ENCODE peak calls at places on chromosomes 6 and 20, in four cellular contexts. V is AG10803, M is heart left ventricle, Y is IMR-90. C is an unnamed sample.

GRCh38 chr6:2940010-2940850 is 31.1 kb downstream of the SERPINB6 start:
- DNase-seq in V (no peak), M (no peak), Y (no peak), C (no peak)

GRCh38 chr20:64199395-64199794 is 35.1 kb downstream of the MYT1 start:
- DNase-seq in V (no peak), M (no peak), Y (no peak), C (no peak)

GRCh38 chr6:53189554-53189953 is 40.9 kb upstream of the GCM1 start:
- DNase-seq in V (peak), M (no peak), Y (peak), C (peak)

GRCh38 chr6:77430506-77430905 is 32.8 kb downstream of the HTR1B start:
- DNase-seq in V (peak), M (no peak), Y (no peak), C (no peak)

GRCh38 chr6:39791850-39792500 is at the start of gene DAAM2:
- DNase-seq in V (peak), M (peak), Y (peak), C (peak)

GRCh38 chr20:15220009-15220656 is 882.7 kb upstream of the FLRT3 start:
- DNase-seq in V (peak), M (no peak), Y (no peak), C (no peak)

GRCh38 chr20:16608265-16608636 is 35.0 kb upstream of the KIF16B start:
- DNase-seq in V (no peak), M (no peak), Y (no peak), C (peak)

GRCh38 chr6:45076217-45076616 is 251.9 kb upstream of the RUNX2 start:
- DNase-seq in V (peak), M (no peak), Y (peak), C (no peak)

GRCh38 chr6:106608080-106608668 is 21.1 kb downstream of the RTN4IP1 start:
- DNase-seq in V (peak), M (no peak), Y (peak), C (peak)

GRCh38 chr6:36227379-36228344 is 31.1 kb downstream of the BRPF3 start:
- DNase-seq in V (no peak), M (no peak), Y (no peak), C (no peak)

GRCh38 chr6:7787137-7787575 is 61.3 kb downstream of the BMP6 start:
- DNase-seq in V (peak), M (no peak), Y (peak), C (peak)

GRCh38 chr20:63323298-63323820 is 30.4 kb downstream of the COL20A1 start:
- DNase-seq in V (no peak), M (no peak), Y (no peak), C (no peak)

GRCh38 chr6:34386316-34387137 is 5.9 kb downstream of the NUDT3 start:
- DNase-seq in V (peak), M (no peak), Y (peak), C (peak)

GRCh38 chr20:40663991-40664880 is 24.8 kb downstream of the MAFB start:
- DNase-seq in V (no peak), M (no peak), Y (no peak), C (no peak)

GRCh38 chr6:38493929-38494547 is 145.7 kb downstream of the BTBD9 start:
- DNase-seq in V (peak), M (peak), Y (peak), C (peak)

GRCh38 chr6:147867827-147868226 is 359.3 kb downstream of the SAMD5 start:
- DNase-seq in V (no peak), M (no peak), Y (no peak), C (no peak)

GRCh38 chr20:20710847-20711315 is 1.6 kb downstream of the RALGAPA2 start:
- DNase-seq in V (no peak), M (no peak), Y (no peak), C (no peak)

GRCh38 chr6:39725632-39725997 is 407 bp upstream of the KIF6 start:
- DNase-seq in V (no peak), M (no peak), Y (no peak), C (no peak)

GRCh38 chr20:58714923-58715708 is 22.5 kb downstream of the NPEPL1 start:
- DNase-seq in V (no peak), M (no peak), Y (no peak), C (no peak)

GRCh38 chr6:2659882-2660281 is 90.8 kb downstream of the MYLK4 start:
- DNase-seq in V (no peak), M (no peak), Y (peak), C (peak)

GRCh38 chr6:31718294-31718693 is 3.1 kb downstream of the LY6G6D start:
- DNase-seq in V (no peak), M (no peak), Y (no peak), C (no peak)

GRCh38 chr20:48404598-48404997 is 423.2 kb downstream of the PREX1 start:
- DNase-seq in V (no peak), M (no peak), Y (no peak), C (no peak)

GRCh38 chr20:23147964-23148720 is 62.0 kb upstream of the CD93 start:
- DNase-seq in V (peak), M (peak), Y (peak), C (peak)

GRCh38 chr6:164152611-164153010 is 738.1 kb downstream of the QKI start:
- DNase-seq in V (no peak), M (no peak), Y (no peak), C (no peak)

GRCh38 chr6:12298017-12298958 is 8.1 kb downstream of the EDN1 start:
- DNase-seq in V (no peak), M (no peak), Y (no peak), C (peak)

GRCh38 chr6:29631209-29631810 is 1.7 kb downstream of the GABBR1 start:
- DNase-seq in V (no peak), M (no peak), Y (peak), C (peak)

GRCh38 chr20:19828233-19828632 is 70.2 kb downstream of the RIN2 start:
- DNase-seq in V (no peak), M (no peak), Y (peak), C (peak)

GRCh38 chr20:20860078-20860806 is 147.8 kb upstream of the RALGAPA2 start:
- DNase-seq in V (peak), M (peak), Y (peak), C (peak)

GRCh38 chr6:41336824-41337223 is 1.4 kb downstream of the NCR2 start:
- DNase-seq in V (no peak), M (no peak), Y (no peak), C (no peak)

GRCh38 chr6:41335943-41336342 is 535 bp downstream of the NCR2 start:
- DNase-seq in V (no peak), M (no peak), Y (no peak), C (no peak)

GRCh38 chr6:41335296-41335695 is at the start of gene NCR2:
- DNase-seq in V (no peak), M (no peak), Y (no peak), C (no peak)

GRCh38 chr6:41332842-41333736 is 2.3 kb upstream of the NCR2 start:
- DNase-seq in V (no peak), M (no peak), Y (no peak), C (no peak)

GRCh38 chr6:41334482-41335023 is 855 bp upstream of the NCR2 start:
- DNase-seq in V (no peak), M (no peak), Y (no peak), C (no peak)
- TF ChIP-seq CTCF in V (peak), M (no peak), Y (peak), C (peak)

GRCh38 chr6:127090051-127090450 is 28.4 kb upstream of the RSPO3 start:
- DNase-seq in V (no peak), M (no peak), Y (no peak), C (no peak)
- TF ChIP-seq CTCF in V (no peak), M (no peak), Y (no peak), C (no peak)

DNA sequence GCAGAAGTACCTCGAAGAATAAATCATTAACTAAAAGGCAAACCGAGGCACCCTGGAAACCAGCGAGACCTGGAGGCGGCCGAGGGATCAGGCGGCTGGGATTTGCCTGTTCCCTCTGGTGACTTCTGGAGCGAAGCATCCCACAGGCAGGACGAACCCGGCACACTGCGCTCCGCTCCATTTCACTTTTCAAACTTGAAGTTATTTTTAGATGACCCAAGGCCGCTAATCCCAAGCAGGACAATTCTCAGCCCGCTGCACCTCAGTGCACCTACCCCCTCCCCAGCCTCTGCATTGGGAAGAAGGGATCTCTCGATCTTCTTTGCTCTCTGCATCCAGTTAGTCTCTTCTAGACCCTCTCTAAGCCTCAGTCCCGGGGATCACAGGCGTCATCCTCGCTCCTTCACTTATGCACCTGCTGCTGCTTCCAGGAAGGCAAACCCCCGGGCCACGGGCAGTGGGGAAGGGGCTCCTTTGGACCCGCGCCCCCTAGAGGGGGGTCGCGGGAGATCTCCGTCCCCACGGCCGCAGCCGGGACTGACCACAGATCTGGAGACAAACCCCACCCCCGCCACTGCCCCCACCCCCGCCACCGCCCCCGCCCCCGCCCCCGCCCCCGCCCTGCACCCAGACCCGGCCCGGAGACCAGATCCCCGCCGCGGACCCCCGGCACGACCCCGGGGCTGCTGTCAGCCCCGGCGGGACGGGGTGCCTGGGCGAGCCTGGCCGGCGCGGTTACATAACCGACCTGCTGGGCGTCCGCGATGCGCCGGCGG is 636 bp downstream of the RCAN2 start:
- DNase-seq in V (no peak), M (peak), Y (no peak), C (peak)
- TF ChIP-seq CTCF in V (peak), M (peak), Y (no peak), C (no peak)

DNA sequence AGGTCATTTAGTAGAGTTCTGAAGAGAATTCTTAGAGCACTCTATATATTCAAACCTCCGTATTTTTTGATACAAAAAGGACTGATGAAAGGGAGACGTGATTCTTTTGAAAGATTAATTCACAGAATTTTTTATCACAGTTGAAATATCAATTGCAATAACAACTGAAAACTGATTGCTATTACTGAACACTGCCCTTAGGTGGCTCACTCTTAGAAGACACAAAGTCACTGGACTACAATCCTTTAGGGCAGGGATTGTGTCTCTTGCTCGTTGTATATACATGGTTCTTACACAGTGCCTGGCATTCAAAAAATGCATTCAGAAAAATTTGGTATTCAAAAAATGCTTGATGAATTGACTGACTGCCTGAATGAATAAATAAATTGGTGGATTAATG is 17.1 kb upstream of the CALHM6 start:
- DNase-seq in V (peak), M (no peak), Y (peak), C (peak)
- TF ChIP-seq CTCF in V (peak), M (peak), Y (peak), C (peak)

GRCh38 chr6:9250852-9251251 is 815.5 kb upstream of the SLC35B3 start:
- DNase-seq in V (peak), M (no peak), Y (peak), C (peak)
- TF ChIP-seq CTCF in V (peak), M (peak), Y (peak), C (peak)

DNA sequence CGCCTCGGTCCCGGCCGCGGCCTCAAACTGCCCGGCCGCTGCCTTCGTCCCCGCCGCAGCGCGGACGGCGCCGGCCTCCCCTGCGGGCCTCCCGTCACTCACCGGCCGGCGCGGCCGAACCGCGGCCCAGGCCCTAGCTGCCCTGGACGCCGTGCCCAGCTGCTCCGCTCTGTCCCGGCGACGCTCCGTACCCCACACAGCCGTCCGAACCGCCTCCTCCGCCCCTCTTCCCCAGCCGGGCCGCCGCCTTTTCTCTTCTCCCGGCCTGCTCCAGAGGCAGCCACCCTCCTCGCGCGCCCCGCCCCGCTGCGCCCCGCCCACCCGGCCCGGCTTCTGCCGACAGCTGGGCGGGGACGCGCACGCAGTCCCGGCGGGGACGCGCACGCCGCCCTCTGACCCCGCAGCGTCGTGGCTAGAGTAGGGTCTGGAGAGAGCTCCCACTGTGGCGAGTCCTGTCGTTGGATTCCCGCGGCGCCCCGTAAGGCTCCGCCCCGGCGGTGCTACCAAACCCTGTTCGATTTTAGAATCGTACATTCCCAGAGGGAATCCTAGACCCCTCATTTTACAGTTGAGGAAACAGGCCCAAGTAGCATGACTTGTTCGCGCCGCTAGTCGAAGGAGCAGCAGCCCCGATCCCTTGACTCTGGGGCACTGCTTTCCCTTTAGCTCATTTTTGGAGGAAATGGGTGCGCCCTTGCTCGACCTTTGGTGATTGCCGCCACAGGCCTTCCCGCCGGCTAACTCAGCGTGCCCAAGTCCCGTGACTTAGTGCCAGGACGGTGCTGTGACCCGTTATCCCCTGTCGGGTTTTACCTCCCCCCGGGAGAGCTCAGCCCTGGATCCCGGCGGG is at the start of gene FBXO30:
- DNase-seq in V (peak), M (peak), Y (peak), C (peak)
- TF ChIP-seq CTCF in V (peak), M (no peak), Y (no peak), C (no peak)